ENCODE peak calls at places on chromosomes 4 and X, in five cellular contexts. J is kidney; L is effector CD4-positive, alpha-beta T cell; G is activated CD8-positive, alpha-beta memory T cell treated with anti-CD3 and anti-CD28 coated beads, Interleukin-2, amount 50 U/mL, for 4 hours; H is activated naive CD4-positive, alpha-beta T cell treated with anti-CD3 and anti-CD28 coated beads for 36 hours. B is an unnamed sample.

GRCh38 chr4:1711055-1711905 is 839 bp downstream of the SLBP start:
- DNase-seq in J (peak), L (no peak), G (no peak), H (peak), B (peak)

GRCh38 chr4:69025191-69025998 is 70.9 kb upstream of the UGT2B7 start:
- DNase-seq in J (no peak), L (no peak), G (no peak), H (no peak), B (peak)

GRCh38 chr4:112234952-112235609 is 3.5 kb downstream of the AP1AR start:
- DNase-seq in J (no peak), L (peak), G (peak), H (peak), B (peak)

GRCh38 chr4:1802720-1803522 is 9.8 kb downstream of the FGFR3 start:
- DNase-seq in J (no peak), L (no peak), G (no peak), H (no peak), B (no peak)

GRCh38 chrX:115345654-115346014 is 56.1 kb downstream of the LUZP4 start:
- DNase-seq in J (no peak), L (no peak), G (no peak), H (no peak), B (no peak)

GRCh38 chr4:104677122-104677521 is 182.4 kb upstream of the CXXC4 start:
- DNase-seq in J (peak), L (no peak), G (no peak), H (no peak), B (no peak)

GRCh38 chrX:136780738-136781137 is at the start of gene ARHGEF6:
- DNase-seq in J (no peak), L (peak), G (peak), H (peak), B (peak)

GRCh38 chr4:164529486-164529885 is 224.4 kb upstream of the SMIM31 start:
- DNase-seq in J (no peak), L (no peak), G (no peak), H (no peak), B (no peak)

GRCh38 chrX:42499620-42500019 is 278.3 kb downstream of the PPP1R2C start:
- DNase-seq in J (no peak), L (no peak), G (no peak), H (no peak), B (no peak)